ENCODE peak calls at places on chromosomes 7 and 10, in seven cellular contexts. One of them, this sample, is unnamed.
A peak's percentile ranks its signal among the peaks of the same experiment; 100 is the strongest.

GRCh38 chr10:93630609-93631320 is 18.4 kb downstream of the PDE6C start:
- DNase-seq in H1: no peak
- DNase-seq in sigmoid colon: no peak
- DNase-seq in effector memory CD4-positive, alpha-beta T cell: no peak
- DNase-seq in breast epithelium: no peak
- DNase-seq in OCI-LY7: no peak
- DNase-seq in CD8-positive, alpha-beta T cell: no peak
- DNase-seq in this sample: no peak

GRCh38 chr10:14843327-14843988 is 5.4 kb downstream of the HSPA14 start:
- DNase-seq in effector memory CD4-positive, alpha-beta T cell: no peak
- DNase-seq in breast epithelium: no peak
- DNase-seq in CD8-positive, alpha-beta T cell: no peak
- DNase-seq in H1: no peak
- DNase-seq in OCI-LY7: no peak
- DNase-seq in sigmoid colon: no peak
- DNase-seq in this sample: no peak

GRCh38 chr10:70912556-70912955 is 24.2 kb upstream of the PCBD1 start:
- DNase-seq in OCI-LY7: no peak
- DNase-seq in CD8-positive, alpha-beta T cell: no peak
- DNase-seq in H1: no peak
- DNase-seq in sigmoid colon: no peak
- DNase-seq in effector memory CD4-positive, alpha-beta T cell: no peak
- DNase-seq in breast epithelium: no peak
- DNase-seq in this sample: no peak

GRCh38 chr7:82624337-82624736 is 180.8 kb upstream of the CACNA2D1 start:
- DNase-seq in OCI-LY7: no peak
- DNase-seq in CD8-positive, alpha-beta T cell: no peak
- DNase-seq in breast epithelium: no peak
- DNase-seq in effector memory CD4-positive, alpha-beta T cell: no peak
- DNase-seq in H1: no peak
- DNase-seq in sigmoid colon: no peak
- DNase-seq in this sample: no peak

GRCh38 chr7:25408861-25409260 is 180.6 kb upstream of the NPVF start:
- DNase-seq in H1: no peak
- DNase-seq in breast epithelium: no peak
- DNase-seq in sigmoid colon: no peak
- DNase-seq in CD8-positive, alpha-beta T cell: no peak
- DNase-seq in OCI-LY7: no peak
- DNase-seq in effector memory CD4-positive, alpha-beta T cell: no peak
- DNase-seq in this sample: no peak

GRCh38 chr10:88991900-88992237 is 1.3 kb downstream of the FAS start:
- DNase-seq in H1: no peak
- DNase-seq in effector memory CD4-positive, alpha-beta T cell: no peak
- DNase-seq in OCI-LY7: peak; percentile 63
- DNase-seq in CD8-positive, alpha-beta T cell: no peak
- DNase-seq in breast epithelium: no peak
- DNase-seq in sigmoid colon: no peak
- DNase-seq in this sample: no peak

GRCh38 chr10:61899997-61900828 is 1.3 kb upstream of the ARID5B start:
- DNase-seq in OCI-LY7: peak; percentile 92
- DNase-seq in effector memory CD4-positive, alpha-beta T cell: peak; percentile 31
- DNase-seq in H1: no peak
- DNase-seq in breast epithelium: no peak
- DNase-seq in sigmoid colon: peak; percentile 82
- DNase-seq in CD8-positive, alpha-beta T cell: peak; percentile 50
- DNase-seq in this sample: peak; percentile 42

GRCh38 chr10:117240730-117241529 is at the start of gene SLC18A2:
- DNase-seq in breast epithelium: no peak
- DNase-seq in CD8-positive, alpha-beta T cell: no peak
- DNase-seq in H1: no peak
- DNase-seq in OCI-LY7: no peak
- DNase-seq in effector memory CD4-positive, alpha-beta T cell: no peak
- DNase-seq in sigmoid colon: no peak
- DNase-seq in this sample: no peak

GRCh38 chr7:25882151-25882773 is 269.7 kb upstream of the NFE2L3 start:
- DNase-seq in H1: no peak
- DNase-seq in OCI-LY7: no peak
- DNase-seq in breast epithelium: no peak
- DNase-seq in CD8-positive, alpha-beta T cell: no peak
- DNase-seq in sigmoid colon: no peak
- DNase-seq in effector memory CD4-positive, alpha-beta T cell: no peak
- DNase-seq in this sample: no peak

GRCh38 chr10:2978574-2979266 is 88.6 kb upstream of the PFKP start:
- DNase-seq in OCI-LY7: no peak
- DNase-seq in breast epithelium: no peak
- DNase-seq in effector memory CD4-positive, alpha-beta T cell: no peak
- DNase-seq in CD8-positive, alpha-beta T cell: no peak
- DNase-seq in sigmoid colon: no peak
- DNase-seq in H1: no peak
- DNase-seq in this sample: no peak

GRCh38 chr10:5943536-5943935 is 33.8 kb downstream of the IL15RA start:
- DNase-seq in effector memory CD4-positive, alpha-beta T cell: no peak
- DNase-seq in H1: no peak
- DNase-seq in OCI-LY7: no peak
- DNase-seq in sigmoid colon: peak; percentile 80
- DNase-seq in CD8-positive, alpha-beta T cell: no peak
- DNase-seq in breast epithelium: no peak
- DNase-seq in this sample: no peak

GRCh38 chr7:51606601-51607154 is 290.1 kb upstream of the COBL start:
- DNase-seq in breast epithelium: no peak
- DNase-seq in sigmoid colon: no peak
- DNase-seq in CD8-positive, alpha-beta T cell: no peak
- DNase-seq in effector memory CD4-positive, alpha-beta T cell: no peak
- DNase-seq in H1: no peak
- DNase-seq in OCI-LY7: no peak
- DNase-seq in this sample: no peak

GRCh38 chr10:47104101-47104707 is 193.0 kb downstream of the PTPN20 start:
- DNase-seq in OCI-LY7: no peak
- DNase-seq in breast epithelium: no peak
- DNase-seq in CD8-positive, alpha-beta T cell: no peak
- DNase-seq in sigmoid colon: no peak
- DNase-seq in H1: no peak
- DNase-seq in effector memory CD4-positive, alpha-beta T cell: no peak
- DNase-seq in this sample: no peak

GRCh38 chr7:5065107-5065407 is 19.4 kb downstream of the RBAK start:
- DNase-seq in OCI-LY7: no peak
- DNase-seq in sigmoid colon: no peak
- DNase-seq in CD8-positive, alpha-beta T cell: no peak
- DNase-seq in H1: no peak
- DNase-seq in effector memory CD4-positive, alpha-beta T cell: no peak
- DNase-seq in breast epithelium: no peak
- DNase-seq in this sample: no peak

GRCh38 chr7:5063698-5064097 is 18.0 kb downstream of the RBAK start:
- DNase-seq in H1: no peak
- DNase-seq in sigmoid colon: no peak
- DNase-seq in CD8-positive, alpha-beta T cell: no peak
- DNase-seq in effector memory CD4-positive, alpha-beta T cell: no peak
- DNase-seq in OCI-LY7: no peak
- DNase-seq in breast epithelium: no peak
- DNase-seq in this sample: no peak

GRCh38 chr7:5070206-5070605 is 24.5 kb downstream of the RBAK start:
- DNase-seq in sigmoid colon: no peak
- DNase-seq in H1: no peak
- DNase-seq in OCI-LY7: no peak
- DNase-seq in breast epithelium: no peak
- DNase-seq in CD8-positive, alpha-beta T cell: no peak
- DNase-seq in effector memory CD4-positive, alpha-beta T cell: no peak
- DNase-seq in this sample: no peak

DNA sequence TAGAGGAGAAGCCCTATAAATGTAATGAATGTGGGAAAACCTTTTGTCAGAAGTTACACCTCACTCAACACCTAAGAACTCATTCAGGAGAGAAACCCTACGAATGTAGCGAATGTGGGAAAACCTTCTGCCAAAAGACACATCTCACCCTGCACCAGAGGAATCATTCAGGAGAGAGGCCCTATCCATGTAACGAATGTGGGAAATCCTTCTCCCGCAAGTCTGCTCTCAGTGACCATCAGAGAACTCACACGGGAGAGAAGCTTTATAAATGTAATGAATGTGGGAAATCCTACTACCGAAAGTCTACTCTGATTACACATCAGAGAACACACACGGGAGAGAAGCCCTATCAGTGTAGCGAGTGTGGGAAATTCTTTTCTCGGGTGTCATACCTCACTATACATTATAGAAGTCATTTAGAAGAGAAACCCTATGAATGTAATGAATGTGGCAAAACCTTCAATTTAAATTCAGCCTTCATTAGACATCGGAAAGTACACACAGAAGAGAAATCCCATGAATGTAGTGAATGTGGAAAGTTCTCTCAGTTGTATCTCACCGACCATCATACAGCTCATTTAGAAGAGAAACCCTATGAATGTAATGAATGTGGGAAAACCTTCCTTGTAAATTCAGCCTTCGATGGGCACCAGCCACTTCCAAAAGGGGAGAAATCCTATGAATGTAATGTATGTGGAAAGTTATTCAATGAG is 18.9 kb downstream of the RBAK start:
- DNase-seq in CD8-positive, alpha-beta T cell: no peak
- DNase-seq in effector memory CD4-positive, alpha-beta T cell: no peak
- DNase-seq in breast epithelium: no peak
- DNase-seq in H1: no peak
- DNase-seq in sigmoid colon: no peak
- DNase-seq in OCI-LY7: no peak
- DNase-seq in this sample: no peak
- H3K9me3 ChIP-seq in CD8-positive, alpha-beta T cell: peaks cover 69% of the 10 kb centered on the region
- H3K9me3 ChIP-seq in effector memory CD4-positive, alpha-beta T cell: peaks cover 77% of the 10 kb centered on the region
- H3K9me3 ChIP-seq in breast epithelium: peaks cover 99% of the 10 kb centered on the region
- H3K9me3 ChIP-seq in H1: peaks cover 84% of the 10 kb centered on the region
- H3K9me3 ChIP-seq in sigmoid colon: peaks cover 52% of the 10 kb centered on the region
- H3K9me3 ChIP-seq in OCI-LY7: peaks cover 52% of the 10 kb centered on the region
- H3K9me3 ChIP-seq in this sample: peaks cover 67% of the 10 kb centered on the region

GRCh38 chr10:126950401-126951105 is 45.3 kb downstream of the DOCK1 start:
- DNase-seq in breast epithelium: peak; percentile 7
- DNase-seq in H1: no peak
- DNase-seq in CD8-positive, alpha-beta T cell: no peak
- DNase-seq in effector memory CD4-positive, alpha-beta T cell: no peak
- DNase-seq in sigmoid colon: no peak
- DNase-seq in OCI-LY7: no peak
- DNase-seq in this sample: no peak
- H3K9me3 ChIP-seq in breast epithelium: no peaks in the 10 kb centered on the region
- H3K9me3 ChIP-seq in H1: peaks cover 33% of the 10 kb centered on the region
- H3K9me3 ChIP-seq in CD8-positive, alpha-beta T cell: no peaks in the 10 kb centered on the region
- H3K9me3 ChIP-seq in effector memory CD4-positive, alpha-beta T cell: no peaks in the 10 kb centered on the region
- H3K9me3 ChIP-seq in sigmoid colon: no peaks in the 10 kb centered on the region
- H3K9me3 ChIP-seq in OCI-LY7: peaks cover 54% of the 10 kb centered on the region
- H3K9me3 ChIP-seq in this sample: peaks cover 3% of the 10 kb centered on the region

DNA sequence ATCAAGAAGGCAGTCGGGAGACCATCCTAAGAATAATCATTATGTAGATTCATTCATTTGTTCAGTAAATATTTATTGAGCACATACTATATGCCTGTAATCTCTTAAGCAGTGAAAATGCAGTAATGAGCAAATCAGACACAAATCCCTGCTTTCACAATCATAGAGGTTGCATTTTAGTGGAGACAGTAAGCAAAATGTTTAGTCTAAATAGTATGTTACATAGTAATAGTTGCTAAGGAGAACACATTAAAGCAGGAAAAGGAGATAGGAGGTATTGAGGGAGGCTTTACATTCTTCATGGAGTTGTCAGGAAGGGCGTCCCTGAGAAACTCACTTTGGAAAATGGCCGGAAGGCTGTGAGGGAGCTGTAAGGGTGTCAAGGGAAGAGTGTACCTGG is 79.9 kb downstream of the CDK14 start:
- DNase-seq in CD8-positive, alpha-beta T cell: no peak
- DNase-seq in H1: no peak
- DNase-seq in effector memory CD4-positive, alpha-beta T cell: no peak
- DNase-seq in breast epithelium: no peak
- DNase-seq in OCI-LY7: no peak
- DNase-seq in sigmoid colon: no peak
- DNase-seq in this sample: no peak
- H3K9me3 ChIP-seq in CD8-positive, alpha-beta T cell: no peaks in the 10 kb centered on the region
- H3K9me3 ChIP-seq in H1: no peaks in the 10 kb centered on the region
- H3K9me3 ChIP-seq in effector memory CD4-positive, alpha-beta T cell: no peaks in the 10 kb centered on the region
- H3K9me3 ChIP-seq in breast epithelium: no peaks in the 10 kb centered on the region
- H3K9me3 ChIP-seq in OCI-LY7: no peaks in the 10 kb centered on the region
- H3K9me3 ChIP-seq in sigmoid colon: no peaks in the 10 kb centered on the region
- H3K9me3 ChIP-seq in this sample: no peaks in the 10 kb centered on the region

DNA sequence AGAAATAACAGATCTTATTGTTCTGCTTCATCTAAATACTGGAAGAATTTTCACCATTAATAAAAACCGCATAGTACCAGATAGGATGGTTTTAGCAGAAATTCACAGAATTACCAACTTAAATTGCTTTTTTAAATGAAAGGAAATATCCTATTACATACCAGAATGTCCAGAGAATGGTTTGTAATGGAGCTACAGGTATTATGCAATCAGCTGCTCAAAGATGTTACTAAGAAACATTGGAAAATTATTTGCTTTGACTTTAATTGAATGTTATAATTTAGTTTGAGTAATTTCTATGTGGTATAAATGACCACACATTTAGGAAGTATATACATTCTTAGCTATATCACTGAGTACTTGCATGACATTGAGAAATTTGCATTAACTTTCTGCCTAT is 338.3 kb downstream of the ETV1 start:
- DNase-seq in H1: no peak
- DNase-seq in effector memory CD4-positive, alpha-beta T cell: no peak
- DNase-seq in sigmoid colon: no peak
- DNase-seq in breast epithelium: no peak
- DNase-seq in CD8-positive, alpha-beta T cell: no peak
- DNase-seq in OCI-LY7: no peak
- DNase-seq in this sample: no peak
- H3K9me3 ChIP-seq in H1: no peaks in the 10 kb centered on the region
- H3K9me3 ChIP-seq in effector memory CD4-positive, alpha-beta T cell: no peaks in the 10 kb centered on the region
- H3K9me3 ChIP-seq in sigmoid colon: no peaks in the 10 kb centered on the region
- H3K9me3 ChIP-seq in breast epithelium: no peaks in the 10 kb centered on the region
- H3K9me3 ChIP-seq in CD8-positive, alpha-beta T cell: no peaks in the 10 kb centered on the region
- H3K9me3 ChIP-seq in OCI-LY7: no peaks in the 10 kb centered on the region
- H3K9me3 ChIP-seq in this sample: no peaks in the 10 kb centered on the region

GRCh38 chr7:121540138-121540537 is 144.0 kb upstream of the FAM3C start:
- DNase-seq in effector memory CD4-positive, alpha-beta T cell: no peak
- DNase-seq in breast epithelium: no peak
- DNase-seq in H1: no peak
- DNase-seq in CD8-positive, alpha-beta T cell: no peak
- DNase-seq in sigmoid colon: no peak
- DNase-seq in OCI-LY7: no peak
- DNase-seq in this sample: no peak
- H3K9me3 ChIP-seq in effector memory CD4-positive, alpha-beta T cell: no peaks in the 10 kb centered on the region
- H3K9me3 ChIP-seq in breast epithelium: no peaks in the 10 kb centered on the region
- H3K9me3 ChIP-seq in H1: peaks cover 6% of the 10 kb centered on the region
- H3K9me3 ChIP-seq in CD8-positive, alpha-beta T cell: no peaks in the 10 kb centered on the region
- H3K9me3 ChIP-seq in sigmoid colon: no peaks in the 10 kb centered on the region
- H3K9me3 ChIP-seq in OCI-LY7: no peaks in the 10 kb centered on the region
- H3K9me3 ChIP-seq in this sample: no peaks in the 10 kb centered on the region

DNA sequence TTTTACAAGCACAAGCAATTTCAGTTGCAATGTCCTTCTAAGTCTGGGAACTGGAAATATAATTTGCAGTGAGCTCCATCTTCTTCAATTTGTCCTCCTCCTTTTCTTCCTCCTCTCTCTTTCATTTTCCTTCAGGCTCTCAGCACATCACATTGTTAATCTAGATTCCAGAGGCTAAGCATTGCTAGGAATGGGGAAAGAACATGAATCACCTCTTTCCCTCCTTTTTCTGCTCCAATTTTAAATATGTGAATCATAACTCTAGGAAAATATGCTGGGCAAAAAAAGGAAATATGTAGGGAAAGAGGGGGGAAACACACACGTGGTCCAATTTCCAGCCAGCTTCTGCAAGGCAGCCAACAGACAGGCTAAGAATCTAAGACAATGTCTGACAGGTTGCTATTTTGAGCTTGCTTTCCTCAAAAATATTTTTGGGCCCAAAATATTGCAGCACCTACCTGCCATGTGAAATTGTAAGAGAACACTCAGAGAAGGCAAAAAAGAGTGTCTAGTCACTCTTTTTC is 72.7 kb upstream of the NUPR2 start:
- DNase-seq in sigmoid colon: no peak
- DNase-seq in CD8-positive, alpha-beta T cell: no peak
- DNase-seq in OCI-LY7: no peak
- DNase-seq in H1: no peak
- DNase-seq in breast epithelium: no peak
- DNase-seq in effector memory CD4-positive, alpha-beta T cell: no peak
- DNase-seq in this sample: no peak
- H3K9me3 ChIP-seq in sigmoid colon: no peaks in the 10 kb centered on the region
- H3K9me3 ChIP-seq in CD8-positive, alpha-beta T cell: no peaks in the 10 kb centered on the region
- H3K9me3 ChIP-seq in OCI-LY7: no peaks in the 10 kb centered on the region
- H3K9me3 ChIP-seq in H1: peaks cover 70% of the 10 kb centered on the region
- H3K9me3 ChIP-seq in breast epithelium: no peaks in the 10 kb centered on the region
- H3K9me3 ChIP-seq in effector memory CD4-positive, alpha-beta T cell: no peaks in the 10 kb centered on the region
- H3K9me3 ChIP-seq in this sample: no peaks in the 10 kb centered on the region